ENCODE peak calls at places on chromosomes 16 and 17, in six cellular contexts. L, M, Z, Y, D and H are unnamed samples.

GRCh38 chr16:57023541-57024249 is 34.3 kb downstream of the NLRC5 start:
- DNase-seq in L (no peak), M (no peak), Z (no peak), Y (no peak), D (peak; percentile 72), H (no peak)

GRCh38 chr17:1542316-1542715 is 20.3 kb downstream of the PITPNA start:
- DNase-seq in L (no peak), M (no peak), Z (no peak), Y (no peak), D (no peak), H (no peak)

GRCh38 chr16:1991588-1992474 is 2.1 kb downstream of the SYNGR3 start:
- DNase-seq in L (peak; percentile 100), M (peak; percentile 83), Z (peak; percentile 98), Y (peak; percentile 20), D (peak; percentile 98), H (peak; percentile 95)

GRCh38 chr17:19928299-19928698 is 49.3 kb downstream of the AKAP10 start:
- DNase-seq in L (no peak), M (no peak), Z (no peak), Y (no peak), D (no peak), H (no peak)

GRCh38 chr17:31678431-31678830 is 180.6 kb downstream of the COPRS start:
- DNase-seq in L (no peak), M (no peak), Z (no peak), Y (no peak), D (no peak), H (no peak)

GRCh38 chr17:50363217-50364060 is 9.5 kb downstream of the MRPL27 start:
- DNase-seq in L (no peak), M (no peak), Z (no peak), Y (no peak), D (no peak), H (no peak)

GRCh38 chr16:68366062-68366461 is 55.2 kb downstream of the PRMT7 start:
- DNase-seq in L (no peak), M (no peak), Z (no peak), Y (no peak), D (no peak), H (no peak)

GRCh38 chr17:77884019-77884418 is 74.5 kb upstream of the TNRC6C start:
- DNase-seq in L (no peak), M (no peak), Z (peak; percentile 45), Y (no peak), D (no peak), H (no peak)

GRCh38 chr17:35416659-35417058 is 15.6 kb downstream of the SLFN12 start:
- DNase-seq in L (no peak), M (no peak), Z (no peak), Y (no peak), D (no peak), H (no peak)

GRCh38 chr16:56244612-56245011 is 53.3 kb downstream of the GNAO1 start:
- DNase-seq in L (no peak), M (no peak), Z (no peak), Y (no peak), D (no peak), H (no peak)

GRCh38 chr17:36697907-36698526 is 96.6 kb downstream of the MRM1 start:
- DNase-seq in L (no peak), M (no peak), Z (no peak), Y (no peak), D (no peak), H (no peak)

GRCh38 chr17:79050591-79050990 is 24.0 kb upstream of the ENGASE start:
- DNase-seq in L (no peak), M (no peak), Z (no peak), Y (no peak), D (no peak), H (no peak)

GRCh38 chr17:74957935-74958549 is 14.5 kb downstream of the HID1 start:
- DNase-seq in L (peak; percentile 86), M (peak; percentile 68), Z (peak; percentile 82), Y (no peak), D (peak; percentile 90), H (peak; percentile 80)

DNA sequence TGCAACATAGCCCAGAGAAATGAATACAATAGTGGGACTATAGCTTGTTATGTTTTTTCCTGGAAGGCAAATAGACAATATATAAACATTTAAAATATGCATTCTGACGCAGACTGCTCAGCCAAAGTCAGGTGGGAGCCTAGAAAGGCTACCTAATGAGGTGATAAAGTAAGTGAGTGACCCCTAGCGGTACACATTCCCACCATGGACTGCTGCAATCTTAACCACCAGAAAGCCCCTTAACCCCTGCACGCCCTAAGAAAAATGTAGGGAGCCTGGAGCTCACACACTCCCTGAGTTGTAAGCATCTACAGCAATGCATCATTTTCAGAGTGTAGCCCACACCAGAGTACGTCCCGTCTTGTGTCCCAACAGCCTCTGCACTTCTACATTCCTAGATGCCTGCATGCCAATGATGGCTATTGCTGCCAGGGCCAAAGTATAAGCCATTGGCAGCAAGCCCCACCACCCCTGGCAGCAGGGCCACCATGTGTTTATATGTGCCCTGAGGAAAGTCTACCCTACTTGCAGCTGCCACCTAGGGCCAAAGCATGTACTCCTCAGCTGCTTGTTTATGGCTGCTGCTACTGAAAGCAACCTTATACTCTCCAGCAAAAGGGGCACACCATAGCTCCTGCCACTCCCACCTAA is 127.6 kb downstream of the KIF2B start:
- DNase-seq in L (no peak), M (no peak), Z (no peak), Y (no peak), D (no peak), H (no peak)
- TF ChIP-seq CTCF in L (no peak), M (no peak), Z (no peak), Y (no peak), D (no peak), H (no peak)

GRCh38 chr17:14738652-14738988 is 437.7 kb downstream of the HS3ST3B1 start:
- DNase-seq in L (no peak), M (no peak), Z (no peak), Y (no peak), D (no peak), H (no peak)

GRCh38 chr17:14739656-14740431 is 439.0 kb downstream of the HS3ST3B1 start:
- DNase-seq in L (no peak), M (no peak), Z (no peak), Y (no peak), D (no peak), H (no peak)

GRCh38 chr17:14741516-14741915 is 440.6 kb downstream of the HS3ST3B1 start:
- DNase-seq in L (no peak), M (no peak), Z (no peak), Y (no peak), D (no peak), H (no peak)

GRCh38 chr17:14736631-14737030 is 435.8 kb downstream of the HS3ST3B1 start:
- DNase-seq in L (no peak), M (no peak), Z (no peak), Y (no peak), D (no peak), H (no peak)

DNA sequence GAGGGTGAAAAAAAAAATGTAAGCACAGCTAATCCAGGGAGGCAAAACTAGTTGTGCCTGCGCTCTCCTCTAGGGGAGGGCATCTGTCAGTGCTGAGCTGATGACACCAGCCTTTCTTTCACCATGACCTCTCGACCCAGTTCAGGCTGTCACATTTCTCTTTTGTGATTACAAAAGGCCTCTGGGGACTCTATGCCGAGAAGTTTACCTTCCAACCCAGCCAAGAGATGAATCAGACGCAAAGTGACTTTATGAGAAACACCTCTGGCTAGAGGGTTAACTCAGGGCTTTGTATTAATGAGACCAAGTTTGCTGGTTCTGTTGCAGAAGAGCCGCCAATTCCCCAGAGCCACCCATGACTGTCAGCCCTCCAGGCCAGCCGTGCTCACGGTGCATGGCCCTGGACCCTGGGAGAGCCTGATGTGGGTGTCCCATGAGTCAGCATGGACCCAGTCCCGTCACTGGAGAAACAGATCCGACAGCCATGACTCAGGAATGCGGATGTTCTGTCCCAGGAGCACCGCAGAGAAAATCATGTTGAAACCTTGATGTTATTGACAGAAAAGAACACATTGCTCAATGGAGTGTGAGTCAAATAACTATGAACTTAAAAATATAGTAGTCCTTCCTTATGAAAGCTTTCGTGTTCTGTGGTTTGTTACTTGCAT is 437.2 kb downstream of the HS3ST3B1 start:
- DNase-seq in L (peak; percentile 26), M (no peak), Z (peak; percentile 43), Y (peak; percentile 89), D (peak; percentile 57), H (no peak)
- TF ChIP-seq CTCF in L (peak; percentile 19), M (no peak), Z (no peak), Y (peak; percentile 38), D (no peak), H (no peak)

DNA sequence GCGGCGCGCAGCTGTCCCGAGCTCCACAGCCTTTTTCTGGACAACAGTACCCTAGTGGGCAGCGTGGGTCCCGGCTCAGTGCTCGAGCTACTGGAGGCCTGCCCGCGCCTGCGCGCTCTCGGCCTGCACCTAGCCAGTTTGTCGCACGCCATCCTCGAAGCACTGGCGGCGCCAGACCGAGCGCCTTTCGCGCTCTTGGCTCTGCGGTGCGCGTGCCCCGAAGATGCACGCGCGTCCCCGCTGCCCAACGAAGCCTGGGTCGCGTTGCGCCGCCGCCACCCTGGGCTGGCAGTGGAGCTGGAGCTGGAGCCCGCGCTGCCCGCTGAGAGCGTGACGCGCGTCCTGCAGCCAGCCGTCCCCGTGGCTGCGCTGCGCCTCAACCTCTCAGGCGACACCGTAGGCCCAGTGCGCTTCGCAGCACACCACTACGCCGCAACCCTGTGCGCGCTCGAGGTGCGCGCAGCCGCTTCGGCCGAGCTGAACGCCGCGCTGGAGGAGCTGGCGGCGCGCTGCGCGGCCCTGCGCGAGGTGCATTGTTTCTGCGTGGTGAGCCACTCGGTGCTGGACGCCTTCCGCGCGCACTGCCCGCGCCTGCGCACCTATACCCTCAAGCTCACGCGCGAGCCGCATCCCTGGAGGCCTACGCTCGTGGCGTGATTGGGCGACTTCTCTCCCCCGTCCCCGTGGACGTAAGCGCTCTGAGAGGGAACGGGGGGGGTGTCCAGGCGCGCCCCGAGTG is 1.2 kb upstream of the HSF4 start:
- DNase-seq in L (no peak), M (no peak), Z (peak; percentile 72), Y (no peak), D (peak; percentile 65), H (no peak)
- TF ChIP-seq CTCF in L (no peak), M (no peak), Z (no peak), Y (no peak), D (no peak), H (no peak)

DNA sequence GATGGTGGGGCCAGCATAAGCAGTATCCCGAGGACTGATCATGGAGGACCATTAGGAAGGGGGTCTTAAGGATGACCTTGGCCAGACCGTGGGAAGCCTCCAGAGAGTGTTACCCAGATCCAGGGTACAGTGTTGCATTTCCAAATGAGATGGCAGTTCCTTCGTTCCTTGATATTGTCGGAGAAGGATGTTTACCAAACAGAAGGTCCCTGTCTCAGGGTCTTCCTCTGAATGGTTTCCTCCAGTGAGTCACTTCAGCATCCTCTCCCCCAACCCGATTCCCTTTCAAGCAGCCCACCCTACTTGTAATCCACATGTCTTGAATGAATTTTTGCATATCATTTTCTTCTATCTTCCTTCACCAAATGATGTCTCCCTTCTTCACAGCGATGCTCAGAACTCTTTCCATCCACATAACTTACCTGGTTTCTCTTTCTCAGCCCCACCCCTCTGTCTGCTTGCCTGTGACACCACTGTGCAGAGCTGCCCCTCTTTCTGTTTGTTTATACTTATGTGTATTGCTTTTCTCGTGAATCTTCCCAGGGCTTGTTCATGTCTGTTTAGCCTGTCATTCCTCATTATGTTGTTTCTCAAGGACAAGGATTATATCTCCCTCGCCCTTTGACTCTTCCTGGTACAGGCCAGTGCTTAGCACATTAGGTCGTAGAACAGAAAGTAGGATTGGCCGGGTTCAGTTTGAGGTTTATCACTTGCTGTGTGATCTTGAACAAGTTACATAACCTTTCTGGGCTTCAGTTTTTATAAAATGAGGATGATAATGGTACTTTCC is 5.7 kb downstream of the GOSR2 start:
- DNase-seq in L (no peak), M (no peak), Z (no peak), Y (no peak), D (peak; percentile 60), H (no peak)
- TF ChIP-seq CTCF in L (no peak), M (no peak), Z (no peak), Y (no peak), D (no peak), H (no peak)